ENCODE peak calls at places on chromosome 15, in four cellular contexts. N is HFF-Myc, P is mucosa of descending colon, T is colonic mucosa. A is an unnamed sample.

GRCh38 chr15:60859996-60860494 is 369.1 kb downstream of the RORA start:
- DNase-seq in N (no peak), T (no peak), P (no peak), A (no peak)

GRCh38 chr15:69280783-69281182 is 17.9 kb upstream of the PAQR5 start:
- DNase-seq in N (no peak), T (no peak), P (no peak), A (no peak)

GRCh38 chr15:39665629-39666245 is 84.9 kb downstream of the THBS1 start:
- DNase-seq in T (no peak), N (no peak), P (no peak), A (no peak)

GRCh38 chr15:38610748-38611147 is 46.1 kb upstream of the RASGRP1 start:
- DNase-seq in P (no peak), T (no peak), N (no peak), A (no peak)

GRCh38 chr15:44034933-44035624 is 160.0 kb downstream of the FRMD5 start:
- DNase-seq in T (no peak), N (no peak), P (no peak), A (no peak)

GRCh38 chr15:87608238-87609028 is 648.1 kb downstream of the NTRK3 start:
- DNase-seq in T (no peak), N (no peak), P (no peak), A (no peak)

GRCh38 chr15:29888651-29889050 is 66.4 kb upstream of the TJP1 start:
- DNase-seq in P (no peak), T (no peak), N (no peak), A (no peak)

GRCh38 chr15:62165029-62165792 is at the start of gene C2CD4B:
- DNase-seq in N (no peak), T (peak), P (peak), A (peak)

GRCh38 chr15:88799341-88799740 is 3.9 kb upstream of the ACAN start:
- DNase-seq in N (no peak), T (no peak), P (no peak), A (no peak)

GRCh38 chr15:66749841-66750575 is 48.0 kb downstream of the SMAD6 start:
- DNase-seq in N (no peak), T (no peak), P (no peak), A (no peak)

GRCh38 chr15:52680041-52680391 is 828 bp upstream of the ATOSA start:
- DNase-seq in T (no peak), P (no peak), N (peak), A (no peak)

GRCh38 chr15:29613951-29614382 is 208.3 kb downstream of the TJP1 start:
- DNase-seq in T (no peak), P (no peak), N (no peak), A (no peak)

GRCh38 chr15:50116477-50116876 is 2.6 kb downstream of the ATP8B4 start:
- DNase-seq in N (no peak), T (peak), P (peak), A (no peak)

GRCh38 chr15:42672444-42672843 is 64.5 kb downstream of the CDAN1 start:
- DNase-seq in T (no peak), N (no peak), P (no peak), A (no peak)

GRCh38 chr15:28993720-28994053 is 107.9 kb downstream of the APBA2 start:
- DNase-seq in T (no peak), N (no peak), P (no peak), A (no peak)

GRCh38 chr15:42528970-42529369 is 19.6 kb downstream of the LRRC57 start:
- DNase-seq in P (no peak), N (peak), T (no peak), A (no peak)

GRCh38 chr15:65132841-65133549 is 613 bp downstream of the PDCD7 start:
- DNase-seq in P (peak), N (no peak), T (peak), A (peak)

GRCh38 chr15:59384507-59384906 is 11.8 kb upstream of the MYO1E start:
- DNase-seq in P (no peak), T (no peak), N (no peak), A (no peak)

GRCh38 chr15:58537033-58537432 is 105.2 kb downstream of the LIPC start:
- DNase-seq in N (no peak), P (no peak), T (no peak), A (no peak)

GRCh38 chr15:45885801-45886200 is 251.0 kb downstream of the SQOR start:
- DNase-seq in N (no peak), P (no peak), T (no peak), A (no peak)

GRCh38 chr15:55221090-55222011 is 24.6 kb upstream of the RSL24D1 start:
- DNase-seq in N (peak), T (no peak), P (no peak), A (peak)

GRCh38 chr15:66854012-66854965 is 152.3 kb downstream of the SMAD6 start:
- DNase-seq in P (no peak), T (peak), N (no peak), A (no peak)

GRCh38 chr15:44729394-44729913 is 6.9 kb upstream of the TRIM69 start:
- DNase-seq in P (peak), N (no peak), T (peak), A (no peak)

GRCh38 chr15:42494998-42495360 is 455 bp upstream of the SNAP23 start:
- DNase-seq in N (peak), T (peak), P (peak), A (peak)

GRCh38 chr15:94893091-94893490 is 661.7 kb downstream of the MCTP2 start:
- DNase-seq in P (no peak), N (no peak), T (no peak), A (no peak)

GRCh38 chr15:62344806-62345539 is 179.9 kb upstream of the C2CD4B start:
- DNase-seq in P (peak), T (peak), N (peak), A (peak)

GRCh38 chr15:82571722-82572222 is 31.5 kb upstream of the RPS17 start:
- DNase-seq in T (peak), N (peak), P (peak), A (peak)

GRCh38 chr15:85351965-85352364 is 28.4 kb upstream of the AKAP13 start:
- DNase-seq in P (no peak), N (no peak), T (no peak), A (no peak)

GRCh38 chr15:48522911-48523310 is 122.6 kb downstream of the FBN1 start:
- DNase-seq in P (no peak), T (no peak), N (no peak), A (no peak)

GRCh38 chr15:100056411-100057072 is 285.2 kb downstream of the ADAMTS17 start:
- DNase-seq in P (no peak), T (no peak), N (no peak), A (no peak)

GRCh38 chr15:100058458-100058857 is 283.3 kb downstream of the ADAMTS17 start:
- DNase-seq in P (no peak), N (no peak), T (no peak), A (no peak)

GRCh38 chr15:100059094-100059493 is 282.7 kb downstream of the ADAMTS17 start:
- DNase-seq in N (no peak), P (no peak), T (no peak), A (no peak)

GRCh38 chr15:100055821-100056220 is 286.0 kb downstream of the ADAMTS17 start:
- DNase-seq in P (no peak), T (no peak), N (no peak), A (no peak)

DNA sequence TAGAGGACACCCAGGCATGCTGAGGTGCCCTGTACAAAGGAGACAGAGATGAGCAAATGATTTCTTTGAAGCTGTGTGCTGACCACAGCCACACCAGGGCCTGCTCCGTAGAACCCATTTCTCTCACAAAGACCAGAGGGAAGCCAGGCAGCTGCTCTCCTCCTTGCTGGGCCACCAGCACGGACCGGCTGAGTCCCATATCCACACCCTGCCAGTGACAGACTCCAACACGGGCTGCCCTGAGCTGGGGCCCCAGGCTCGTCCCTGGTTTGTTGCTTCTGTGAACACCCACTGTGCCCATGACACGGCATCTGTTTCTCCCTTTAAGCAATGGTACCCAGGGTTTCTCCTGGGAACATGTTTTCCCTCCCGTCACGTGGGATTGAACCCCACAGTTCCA is 284.5 kb downstream of the ADAMTS17 start:
- DNase-seq in T (no peak), P (no peak), N (no peak), A (no peak)
- H3K4me3 ChIP-seq in T (no peak), P (no peak), N (no peak), A (no peak)

DNA sequence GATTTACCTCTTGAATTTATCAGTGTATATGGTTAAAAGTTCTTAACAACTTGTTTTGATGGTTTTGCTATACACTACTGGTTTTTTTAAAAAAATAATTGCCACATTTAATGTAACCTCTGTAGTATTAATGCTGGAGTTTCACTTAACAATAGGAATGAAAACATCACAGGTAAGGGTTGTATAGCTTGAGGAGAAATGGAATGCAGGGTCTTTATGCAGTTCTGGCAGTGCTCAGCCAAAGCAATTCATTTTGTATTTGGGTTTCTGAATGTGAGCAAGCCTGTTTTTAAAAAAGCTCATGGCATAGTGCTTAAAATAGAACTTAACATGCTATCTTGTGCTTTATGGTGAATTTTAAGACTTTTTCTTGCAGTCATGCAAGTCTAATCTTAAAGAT is 8.8 kb downstream of the PIAS1 start:
- DNase-seq in P (no peak), N (no peak), T (no peak), A (no peak)
- H3K4me3 ChIP-seq in P (no peak), N (no peak), T (no peak), A (no peak)

DNA sequence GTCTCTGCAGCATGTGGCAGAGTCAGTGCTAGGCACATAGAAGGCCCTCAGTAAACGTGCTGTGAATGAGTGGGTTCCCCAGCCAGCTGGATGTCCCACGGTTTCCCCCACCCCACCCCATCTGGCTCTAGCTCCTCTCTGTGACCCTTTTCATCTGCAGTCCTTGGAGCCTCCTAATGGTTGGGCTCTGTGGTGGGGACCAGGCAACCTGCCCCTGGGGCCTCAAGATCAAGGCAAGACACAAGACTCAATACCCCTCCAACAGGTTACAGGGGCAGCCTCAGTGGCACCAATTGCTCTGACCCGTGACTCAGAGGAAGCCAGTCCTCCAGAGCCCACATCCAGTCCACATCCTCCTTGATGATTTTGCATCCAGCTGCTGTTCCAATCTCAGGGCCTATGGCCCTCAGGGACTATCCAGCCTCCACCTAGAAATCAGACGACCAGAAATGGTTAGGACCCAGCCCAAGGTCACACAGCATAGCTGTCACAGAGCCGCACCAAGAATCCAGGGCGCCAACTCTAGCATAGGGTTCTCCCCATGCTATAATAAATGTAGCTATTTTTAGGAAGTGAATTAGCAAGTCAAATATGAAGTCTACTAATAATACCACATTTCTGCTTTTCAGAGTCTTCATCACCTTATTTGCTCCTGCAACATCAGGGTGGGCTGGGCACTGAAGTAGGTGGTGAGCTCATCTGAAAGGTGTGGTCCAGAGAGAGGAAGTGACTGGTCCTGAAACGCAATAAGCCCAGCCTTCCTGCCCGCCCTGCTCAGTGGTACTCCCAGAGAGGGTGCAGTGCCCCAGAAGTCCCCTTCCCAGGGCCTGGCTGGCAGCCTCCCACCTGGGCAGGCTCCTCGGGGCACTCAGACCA is 17.4 kb upstream of the CYP11A1 start:
- DNase-seq in T (no peak), P (peak), N (no peak), A (peak)
- H3K4me3 ChIP-seq in T (no peak), P (no peak), N (no peak), A (no peak)

DNA sequence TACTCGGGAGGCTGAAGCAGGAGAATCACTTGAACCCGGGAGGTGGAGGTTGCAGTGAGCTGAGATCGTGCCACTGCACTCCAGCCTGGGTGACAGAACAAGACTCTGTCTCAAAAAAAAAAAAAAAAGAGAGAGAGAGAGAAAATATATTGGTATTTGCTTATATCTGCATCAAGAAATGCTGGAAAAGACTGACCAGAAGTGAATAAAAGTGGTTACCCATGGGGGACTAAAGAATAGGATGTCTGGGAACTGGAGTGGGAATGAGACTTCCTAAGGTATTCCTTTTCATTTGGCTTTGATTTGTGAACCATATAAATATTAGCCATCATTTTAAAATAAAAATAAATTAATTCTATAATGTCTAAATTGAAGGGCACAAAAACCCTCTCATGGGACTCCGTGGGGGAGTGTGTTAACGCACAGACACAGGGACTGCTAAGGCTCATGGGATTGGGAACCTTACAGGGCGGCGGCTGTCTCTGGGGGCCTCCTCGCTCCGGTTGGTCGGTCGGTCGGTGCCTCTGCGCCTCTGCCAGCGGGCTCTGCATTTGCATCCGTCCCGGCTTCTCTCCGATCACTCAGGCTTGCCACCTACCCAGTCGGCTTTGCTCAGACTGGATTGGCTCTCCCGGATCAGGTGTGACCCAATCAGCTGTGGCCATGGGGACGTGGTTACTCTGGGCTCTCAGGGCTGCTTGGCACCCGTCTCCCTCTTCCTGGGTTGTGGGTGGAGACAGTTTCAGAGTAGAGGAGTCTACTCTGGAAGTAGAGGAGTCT is 12.7 kb upstream of the TSPAN3 start:
- DNase-seq in P (peak), N (no peak), T (peak), A (peak)
- H3K4me3 ChIP-seq in P (no peak), N (no peak), T (peak), A (no peak)

GRCh38 chr15:40908095-40908494 is 13.8 kb downstream of the VPS18 start:
- DNase-seq in P (peak), N (no peak), T (peak), A (no peak)
- H3K4me3 ChIP-seq in P (no peak), N (no peak), T (no peak), A (no peak)

GRCh38 chr15:56731571-56731970 is 1.7 kb downstream of the ZNF280D start:
- DNase-seq in N (no peak), P (no peak), T (no peak), A (no peak)
- H3K4me3 ChIP-seq in N (peak), P (no peak), T (no peak), A (no peak)

GRCh38 chr15:101009176-101009575 is 90.0 kb downstream of the LRRK1 start:
- DNase-seq in T (peak), N (no peak), P (no peak), A (no peak)
- H3K4me3 ChIP-seq in T (no peak), N (no peak), P (no peak), A (no peak)

GRCh38 chr15:100975043-100975442 is 55.9 kb downstream of the LRRK1 start:
- DNase-seq in P (no peak), T (no peak), N (no peak), A (no peak)
- H3K4me3 ChIP-seq in P (no peak), T (no peak), N (no peak), A (no peak)

GRCh38 chr15:92037446-92037845 is 183.9 kb downstream of the SLCO3A1 start:
- DNase-seq in P (no peak), N (no peak), T (no peak), A (no peak)
- H3K4me3 ChIP-seq in P (no peak), N (no peak), T (no peak), A (no peak)